ENCODE peak calls at places on chromosome 4, in nine cellular contexts. T is fibroblast of villous mesenchyme, W is astrocyte of the cerebellum, Y is esophagus squamous epithelium, P is brain microvascular endothelial cell, U is hepatocyte, R is adrenal gland, I is GM06990, J is lower leg skin. B is an unnamed sample.

GRCh38 chr4:91502365-91502764 is 801.4 kb upstream of the GRID2 start:
- DNase-seq in T (no peak), W (no peak), Y (no peak), P (no peak), U (peak; percentile 12), R (no peak), I (no peak), J (no peak), B (no peak)

GRCh38 chr4:147122697-147123472 is 177.2 kb upstream of the TTC29 start:
- DNase-seq in T (peak; percentile 65), W (no peak), Y (no peak), P (no peak), U (no peak), R (no peak), I (no peak), J (no peak), B (no peak)

GRCh38 chr4:65917486-65917885 is 247.2 kb upstream of the EPHA5 start:
- DNase-seq in T (no peak), W (no peak), Y (no peak), P (peak; percentile 79), U (no peak), R (no peak), I (no peak), J (no peak), B (no peak)

GRCh38 chr4:88320174-88320779 is 35.9 kb upstream of the PPM1K start:
- DNase-seq in T (no peak), W (no peak), Y (no peak), P (peak; percentile 20), U (no peak), R (no peak), I (peak; percentile 58), J (no peak), B (no peak)

GRCh38 chr4:13705521-13706035 is 78.1 kb upstream of the BOD1L1 start:
- DNase-seq in T (no peak), W (no peak), Y (peak; percentile 3), P (no peak), U (peak; percentile 38), R (no peak), I (no peak), J (peak; percentile 44), B (no peak)

GRCh38 chr4:144562019-144562740 is 83.8 kb upstream of the HHIP start:
- DNase-seq in T (no peak), W (no peak), Y (no peak), P (no peak), U (peak; percentile 23), R (no peak), I (no peak), J (no peak), B (no peak)

GRCh38 chr4:30718889-30719252 is 1.3 kb upstream of the PCDH7 start:
- DNase-seq in T (peak; percentile 33), W (no peak), Y (no peak), P (peak; percentile 27), U (peak; percentile 39), R (no peak), I (peak; percentile 1), J (no peak), B (no peak)

GRCh38 chr4:102163404-102164140 is 181.7 kb downstream of the SLC39A8 start:
- DNase-seq in T (peak; percentile 64), W (no peak), Y (no peak), P (no peak), U (no peak), R (no peak), I (no peak), J (no peak), B (no peak)

GRCh38 chr4:44545781-44546180 is 97.2 kb upstream of the KCTD8 start:
- DNase-seq in T (no peak), W (no peak), Y (no peak), P (no peak), U (no peak), R (no peak), I (no peak), J (no peak), B (no peak)

GRCh38 chr4:118842055-118842454 is 6.1 kb upstream of the SEC24D start:
- DNase-seq in T (no peak), W (no peak), Y (no peak), P (peak; percentile 27), U (no peak), R (no peak), I (no peak), J (no peak), B (no peak)

GRCh38 chr4:82469776-82470345 is 39.5 kb downstream of the ENOPH1 start:
- DNase-seq in T (peak; percentile 40), W (no peak), Y (no peak), P (peak; percentile 65), U (peak; percentile 19), R (no peak), I (no peak), J (no peak), B (peak; percentile 42)

GRCh38 chr4:100356172-100356571 is 161.7 kb downstream of the EMCN start:
- DNase-seq in T (no peak), W (no peak), Y (no peak), P (no peak), U (no peak), R (no peak), I (no peak), J (no peak), B (no peak)

GRCh38 chr4:153137168-153137567 is 67.1 kb upstream of the TRIM2 start:
- DNase-seq in T (peak; percentile 70), W (peak; percentile 86), Y (no peak), P (peak; percentile 83), U (peak; percentile 61), R (peak; percentile 37), I (no peak), J (peak; percentile 60), B (peak; percentile 64)

GRCh38 chr4:15882675-15883086 is 55.9 kb downstream of the FGFBP1 start:
- DNase-seq in T (peak; percentile 85), W (peak; percentile 82), Y (no peak), P (peak; percentile 41), U (peak; percentile 85), R (peak; percentile 45), I (no peak), J (no peak), B (peak; percentile 38)

GRCh38 chr4:24405356-24405755 is 179.0 kb downstream of the DHX15 start:
- DNase-seq in T (no peak), W (no peak), Y (no peak), P (no peak), U (no peak), R (no peak), I (no peak), J (no peak), B (no peak)

GRCh38 chr4:135917016-135917415 is 1615.3 kb downstream of the PCDH18 start:
- DNase-seq in T (peak; percentile 1), W (peak; percentile 15), Y (no peak), P (peak; percentile 22), U (no peak), R (no peak), I (no peak), J (no peak), B (no peak)

GRCh38 chr4:95549246-95550138 is 719 bp upstream of the UNC5C start:
- DNase-seq in T (peak; percentile 58), W (no peak), Y (no peak), P (peak; percentile 25), U (peak; percentile 43), R (no peak), I (peak; percentile 39), J (no peak), B (no peak)

GRCh38 chr4:168844261-168845039 is 165.6 kb downstream of the CBR4 start:
- DNase-seq in T (peak; percentile 84), W (no peak), Y (no peak), P (no peak), U (no peak), R (no peak), I (no peak), J (no peak), B (no peak)

GRCh38 chr4:140252144-140252741 is 98.3 kb upstream of the MAML3 start:
- DNase-seq in T (no peak), W (no peak), Y (no peak), P (no peak), U (peak; percentile 47), R (peak; percentile 57), I (no peak), J (no peak), B (no peak)
- H3K4me3 ChIP-seq in T (peak overlapping the region; percentile 62), W (peak overlapping the region; percentile 33), Y (peak overlapping the region; percentile 75), P (peak overlapping the region; percentile 57), U (peak overlapping the region; percentile 53), R (peak overlapping the region; percentile 54), I (no peak overlapping the region), J (peak overlapping the region; percentile 28), B (peak overlapping the region; percentile 59)

GRCh38 chr4:176792348-176793059 is at the start of gene VEGFC:
- DNase-seq in T (peak; percentile 74), W (no peak), Y (no peak), P (peak; percentile 70), U (peak; percentile 86), R (peak; percentile 77), I (no peak), J (peak; percentile 32), B (no peak)
- TF ChIP-seq CTCF in T (no peak), W (no peak), Y (no peak), P (no peak), U (peak; percentile 22), R (no peak), I (no peak), J (no peak), B (peak; percentile 37)

DNA sequence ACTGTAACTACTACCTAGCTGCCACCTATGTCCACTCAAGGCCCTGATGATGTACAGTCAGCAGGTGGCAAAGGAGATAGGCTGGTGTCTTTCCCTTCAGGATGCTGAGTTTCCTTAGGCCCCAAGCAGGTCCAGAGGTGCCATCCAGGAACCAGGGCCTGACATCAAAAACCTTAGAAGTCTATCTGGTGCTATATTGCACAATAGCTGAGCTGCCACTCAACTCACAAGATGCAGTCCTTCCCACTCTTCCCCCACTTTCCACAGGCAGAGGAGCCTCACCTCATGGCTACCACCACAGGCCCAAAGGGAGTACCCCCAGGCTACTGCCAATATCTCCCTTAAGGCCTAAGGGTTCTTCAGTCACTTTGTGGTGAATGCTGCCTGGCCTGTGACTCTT is 83.9 kb upstream of the ZNF827 start:
- DNase-seq in T (no peak), W (no peak), Y (no peak), P (no peak), U (no peak), R (no peak), I (no peak), J (no peak), B (no peak)
- H3K4me3 ChIP-seq in T (no peak overlapping the region), W (no peak overlapping the region), Y (no peak overlapping the region), P (no peak overlapping the region), U (no peak overlapping the region), R (no peak overlapping the region), I (no peak overlapping the region), J (no peak overlapping the region), B (no peak overlapping the region)

DNA sequence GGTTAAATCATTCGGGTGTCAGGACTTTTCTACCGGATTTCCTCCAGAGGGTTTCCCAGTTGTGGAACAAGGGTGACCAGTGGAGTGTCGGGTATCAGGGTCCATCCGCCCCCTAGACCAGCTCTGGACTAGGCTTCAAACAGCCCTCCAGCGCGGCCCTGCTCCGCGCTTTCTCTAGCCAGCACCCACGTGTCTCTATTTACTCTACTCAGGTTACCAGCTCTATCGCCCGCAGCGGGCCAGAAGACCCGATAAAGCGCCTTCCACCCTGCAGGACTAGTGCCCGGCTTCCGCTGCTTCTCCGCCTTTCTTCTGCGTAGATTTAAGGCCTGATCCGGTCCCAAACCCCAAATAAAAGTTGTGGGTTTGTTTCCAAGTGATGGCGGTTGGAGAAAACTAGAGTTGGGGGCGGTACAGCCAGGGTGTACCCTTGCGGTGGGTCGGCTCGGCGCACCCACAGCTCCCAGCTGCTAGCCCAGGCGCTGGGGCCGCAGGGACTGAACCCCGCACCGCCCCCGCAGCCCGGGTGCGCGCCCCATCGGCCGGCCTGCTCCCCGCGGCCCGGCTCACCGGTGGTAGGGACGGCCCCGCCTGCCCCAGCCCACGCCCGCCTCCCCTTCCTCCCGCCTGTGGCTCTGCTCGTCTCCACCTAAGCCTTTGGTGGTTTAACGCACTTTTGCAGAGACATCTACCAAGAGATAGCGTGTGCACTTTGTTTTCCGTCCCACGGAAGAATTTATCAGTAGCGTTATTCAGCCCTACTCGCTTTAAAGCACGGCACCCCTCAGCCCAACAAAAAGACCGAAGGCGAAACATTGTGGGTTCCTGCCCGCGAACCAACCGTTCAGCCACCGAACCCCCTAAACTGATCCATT is 2.1 kb downstream of the LEF1 start:
- DNase-seq in T (no peak), W (no peak), Y (no peak), P (no peak), U (peak; percentile 56), R (peak; percentile 50), I (peak; percentile 35), J (no peak), B (no peak)
- TF ChIP-seq CTCF in T (no peak), W (no peak), Y (peak; percentile 13), P (peak; percentile 11), U (no peak), R (no peak), I (no peak), J (no peak), B (no peak)